ENCODE peak calls at places on chromosomes 3 and 15, in ten cellular contexts. M is CD4-positive, CD25-positive, alpha-beta regulatory T cell; B is ovary; Q is neuronal stem cell; S is astrocyte; W is GM23338; G is left lung; O is stomach; X is dorsolateral prefrontal cortex; H is A549. L is an unnamed sample.

GRCh38 chr3:172520332-172520831 is 2.8 kb downstream of the TNFSF10 start:
- DNase-seq in H (no peak), M (no peak), S (peak), G (no peak), Q (no peak), X (no peak), B (no peak), W (no peak), O (no peak), L (no peak)

GRCh38 chr3:95612611-95613010 is 1201.8 kb upstream of the EPHA6 start:
- DNase-seq in B (no peak), X (no peak), O (no peak), S (no peak), W (no peak), Q (no peak), G (no peak), H (no peak), M (no peak), L (no peak)

GRCh38 chr15:101161656-101162055 is 90.2 kb downstream of the CHSY1 start:
- DNase-seq in G (no peak), H (no peak), W (no peak), O (no peak), Q (no peak), M (no peak), X (no peak), S (no peak), B (no peak), L (no peak)

GRCh38 chr3:8970971-8971589 is 7.8 kb upstream of the RAD18 start:
- DNase-seq in O (peak), B (peak), W (peak), G (no peak), X (peak), Q (peak), H (peak), S (no peak), M (peak), L (no peak)

GRCh38 chr15:42576776-42577175 is 1.4 kb downstream of the STARD9 start:
- DNase-seq in Q (no peak), X (no peak), B (no peak), O (no peak), M (no peak), H (no peak), S (no peak), G (no peak), W (no peak), L (no peak)

GRCh38 chr3:179624471-179624870 is 19.9 kb downstream of the NDUFB5 start:
- DNase-seq in X (no peak), S (peak), W (no peak), Q (no peak), B (no peak), M (no peak), O (no peak), H (no peak), G (no peak), L (no peak)

GRCh38 chr3:142315083-142315482 is 89.7 kb upstream of the GK5 start:
- DNase-seq in H (no peak), M (no peak), G (no peak), O (no peak), S (peak), X (no peak), W (peak), Q (no peak), B (no peak), L (no peak)

GRCh38 chr3:157559401-157559800 is 56.2 kb upstream of the VEPH1 start:
- DNase-seq in O (no peak), G (no peak), X (no peak), Q (no peak), M (no peak), W (no peak), B (no peak), S (peak), H (no peak), L (no peak)

GRCh38 chr15:62297933-62298332 is 132.8 kb upstream of the C2CD4B start:
- DNase-seq in X (no peak), H (no peak), G (no peak), W (no peak), M (no peak), S (no peak), O (no peak), Q (no peak), B (no peak), L (no peak)

GRCh38 chr3:184003187-184003967 is 14.3 kb downstream of the ABCC5 start:
- DNase-seq in H (no peak), O (no peak), X (no peak), B (no peak), G (no peak), M (no peak), Q (no peak), W (no peak), S (peak), L (no peak)

GRCh38 chr3:100260081-100260684 is 609 bp upstream of the TBC1D23 start:
- DNase-seq in X (no peak), B (peak), W (peak), G (peak), Q (peak), S (peak), M (no peak), H (no peak), O (no peak), L (no peak)

GRCh38 chr15:57922780-57923179 is 142.7 kb downstream of the ALDH1A2 start:
- DNase-seq in G (peak), O (peak), M (no peak), H (no peak), W (no peak), Q (no peak), S (no peak), X (no peak), B (peak), L (no peak)

GRCh38 chr3:53820756-53821580 is 25.3 kb downstream of the CHDH start:
- DNase-seq in O (peak), Q (no peak), G (no peak), W (no peak), H (no peak), X (no peak), S (no peak), B (no peak), M (no peak), L (no peak)

GRCh38 chr3:72234394-72234793 is 449.4 kb upstream of the PROK2 start:
- DNase-seq in W (no peak), O (no peak), M (no peak), G (no peak), S (peak), Q (no peak), X (no peak), B (peak), H (no peak), L (no peak)

GRCh38 chr3:30286007-30286669 is 320.3 kb upstream of the TGFBR2 start:
- DNase-seq in M (no peak), Q (no peak), W (no peak), B (peak), X (no peak), H (peak), S (peak), O (peak), G (peak), L (no peak)

GRCh38 chr3:178476886-178477285 is 59.4 kb upstream of the KCNMB2 start:
- DNase-seq in B (no peak), Q (no peak), O (no peak), G (no peak), M (no peak), H (no peak), X (no peak), S (no peak), W (no peak), L (no peak)

GRCh38 chr3:5332270-5332956 is 144.9 kb downstream of the EDEM1 start:
- DNase-seq in B (no peak), W (no peak), Q (no peak), M (no peak), H (no peak), G (no peak), X (no peak), S (no peak), O (no peak), L (peak)

GRCh38 chr15:81388431-81388760 is 14.4 kb upstream of the TMC3 start:
- DNase-seq in M (no peak), O (no peak), B (no peak), W (no peak), X (no peak), H (no peak), Q (no peak), S (no peak), G (no peak), L (no peak)

GRCh38 chr3:2589336-2589969 is 490.8 kb downstream of the CNTN4 start:
- DNase-seq in M (no peak), H (no peak), S (no peak), Q (no peak), B (no peak), G (no peak), O (no peak), X (no peak), W (no peak), L (no peak)

GRCh38 chr15:48940508-48940907 is 23.2 kb downstream of the SHC4 start:
- DNase-seq in O (no peak), M (no peak), X (no peak), G (no peak), S (peak), Q (no peak), W (no peak), H (no peak), B (no peak), L (no peak)

GRCh38 chr3:132351222-132351806 is 34.1 kb downstream of the ACP3 start:
- DNase-seq in H (no peak), Q (no peak), X (no peak), W (peak), S (no peak), O (no peak), B (no peak), G (no peak), M (no peak), L (no peak)

GRCh38 chr15:43977072-43977884 is 150.5 kb downstream of the WDR76 start:
- DNase-seq in X (no peak), H (no peak), O (no peak), W (peak), S (no peak), Q (no peak), B (no peak), G (no peak), M (peak), L (no peak)

GRCh38 chr3:4398906-4399305 is 68.2 kb downstream of the SUMF1 start:
- DNase-seq in W (no peak), X (no peak), B (no peak), H (no peak), O (no peak), G (no peak), Q (no peak), M (no peak), S (no peak), L (no peak)

GRCh38 chr3:18809640-18810305 is 338.5 kb upstream of the KCNH8 start:
- DNase-seq in O (no peak), G (no peak), H (no peak), M (no peak), Q (no peak), B (no peak), X (no peak), W (no peak), S (no peak), L (no peak)

GRCh38 chr15:90024406-90024805 is 23.3 kb downstream of the ZNF710 start:
- DNase-seq in M (no peak), Q (no peak), B (no peak), S (no peak), X (no peak), O (no peak), H (no peak), G (peak), W (no peak), L (no peak)

GRCh38 chr3:146131616-146132410 is 29.2 kb downstream of the PLOD2 start:
- DNase-seq in S (peak), G (no peak), X (no peak), B (no peak), W (no peak), Q (no peak), O (no peak), H (no peak), M (no peak), L (no peak)

GRCh38 chr3:43323541-43323940 is 37.2 kb downstream of the SNRK start:
- DNase-seq in O (no peak), Q (no peak), W (no peak), B (no peak), S (no peak), G (no peak), X (no peak), M (no peak), H (no peak), L (no peak)

GRCh38 chr15:53307952-53308624 is 451.4 kb downstream of the WDR72 start:
- DNase-seq in G (no peak), M (no peak), O (no peak), H (peak), B (no peak), X (no peak), S (no peak), W (peak), Q (no peak), L (no peak)

GRCh38 chr3:141460097-141460704 is 26.6 kb upstream of the RASA2 start:
- DNase-seq in S (peak), O (peak), B (peak), M (peak), X (peak), Q (peak), W (peak), H (peak), G (peak), L (no peak)

GRCh38 chr3:118948146-118948545 is 86.5 kb downstream of the IGSF11 start:
- DNase-seq in B (no peak), G (no peak), S (no peak), Q (no peak), X (no peak), H (no peak), O (no peak), W (no peak), M (no peak), L (no peak)

GRCh38 chr15:26013946-26014345 is 150.8 kb upstream of the ATP10A start:
- DNase-seq in M (no peak), G (no peak), X (no peak), O (no peak), H (no peak), W (peak), S (no peak), Q (no peak), B (no peak), L (no peak)

GRCh38 chr3:9019244-9019961 is 56.1 kb upstream of the RAD18 start:
- DNase-seq in S (no peak), W (no peak), G (no peak), O (peak), Q (no peak), M (no peak), H (no peak), X (no peak), B (no peak), L (no peak)

GRCh38 chr15:68419301-68420175 is 12.4 kb downstream of the ITGA11 start:
- DNase-seq in B (no peak), M (no peak), Q (no peak), G (no peak), O (no peak), H (no peak), W (no peak), X (no peak), S (no peak), L (no peak)

GRCh38 chr15:90318591-90318990 is 33.5 kb upstream of the ZNF774 start:
- DNase-seq in M (no peak), H (no peak), X (no peak), S (no peak), G (no peak), W (no peak), O (no peak), B (no peak), Q (no peak), L (no peak)

GRCh38 chr3:127706785-127707351 is 34.1 kb downstream of the ABTB1 start:
- DNase-seq in W (no peak), G (peak), O (no peak), M (no peak), Q (no peak), H (no peak), B (no peak), X (no peak), S (no peak), L (no peak)

GRCh38 chr3:107241217-107241616 is 136.0 kb upstream of the CCDC54 start:
- DNase-seq in G (peak), X (no peak), W (peak), O (peak), B (peak), S (no peak), Q (peak), M (peak), H (peak), L (no peak)

GRCh38 chr3:69660631-69661030 is 78.6 kb upstream of the MITF start:
- DNase-seq in H (no peak), G (no peak), S (no peak), Q (no peak), M (no peak), B (no peak), O (no peak), W (no peak), X (no peak), L (no peak)

GRCh38 chr3:186258968-186259367 is 103.1 kb downstream of the DGKG start:
- DNase-seq in S (no peak), Q (no peak), M (no peak), B (no peak), W (peak), X (no peak), G (no peak), H (no peak), O (no peak), L (no peak)

DNA sequence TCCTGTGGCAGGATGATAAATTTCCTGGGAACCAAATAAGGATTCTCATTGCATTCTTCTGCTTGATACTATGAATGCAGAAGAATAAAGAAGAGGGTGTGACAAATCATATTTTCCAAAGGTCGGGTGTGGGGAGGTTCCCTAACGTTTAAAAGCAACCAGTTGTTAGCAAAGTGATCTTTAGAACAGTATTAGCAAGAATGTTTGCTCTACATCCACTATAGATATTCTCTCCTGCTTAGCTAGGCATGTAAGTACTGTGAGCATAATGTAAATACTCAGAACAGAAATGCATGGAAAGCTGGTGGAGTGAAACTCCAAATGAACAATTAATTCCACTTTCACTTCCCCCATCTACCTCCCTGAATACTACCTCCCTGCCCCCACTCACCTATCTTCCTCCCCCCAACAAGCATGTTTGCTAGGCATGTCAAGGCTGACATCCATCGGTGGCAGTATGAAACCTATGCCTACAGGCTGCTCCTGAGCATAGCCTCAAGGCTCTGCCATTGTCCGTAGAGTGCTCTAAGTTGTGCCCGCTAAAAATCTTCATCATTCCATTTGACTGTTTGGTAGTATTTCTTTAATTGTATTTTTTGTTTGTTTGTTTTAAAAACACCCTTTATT is 329.7 kb downstream of the TIGIT start:
- DNase-seq in H (no peak), X (no peak), O (no peak), Q (no peak), B (peak), M (no peak), W (no peak), G (no peak), S (no peak), L (no peak)
- H3K4me3 ChIP-seq in H (peak), X (peak), O (peak), Q (no peak), B (peak), M (no peak), W (no peak), G (peak), S (peak), L (no peak)

GRCh38 chr3:60651799-60652198 is 599.5 kb downstream of the FHIT start:
- DNase-seq in B (no peak), Q (no peak), W (no peak), O (no peak), X (no peak), M (no peak), H (no peak), G (no peak), S (peak), L (no peak)

GRCh38 chr3:60650171-60650570 is 601.1 kb downstream of the FHIT start:
- DNase-seq in H (no peak), X (no peak), W (no peak), O (no peak), M (no peak), S (peak), G (no peak), B (no peak), Q (no peak), L (no peak)

GRCh38 chr3:60641354-60641753 is 609.9 kb downstream of the FHIT start:
- DNase-seq in Q (no peak), O (no peak), G (no peak), M (no peak), W (no peak), H (no peak), S (no peak), B (no peak), X (no peak), L (no peak)

GRCh38 chr3:60645801-60646200 is 605.5 kb downstream of the FHIT start:
- DNase-seq in W (no peak), H (no peak), B (no peak), S (peak), G (no peak), X (no peak), M (no peak), Q (no peak), O (no peak), L (no peak)
- H3K4me3 ChIP-seq in W (no peak), H (no peak), B (no peak), S (no peak), G (no peak), X (no peak), M (no peak), Q (no peak), O (no peak), L (no peak)

GRCh38 chr3:188946837-188947236 is 224.9 kb upstream of the TPRG1 start:
- DNase-seq in M (no peak), H (no peak), X (no peak), G (peak), W (no peak), Q (no peak), S (peak), O (no peak), B (peak), L (no peak)
- H3K4me3 ChIP-seq in M (no peak), H (peak), X (peak), G (peak), W (peak), Q (peak), S (no peak), O (peak), B (peak), L (no peak)

GRCh38 chr3:149018247-149018646 is 26.9 kb downstream of the GYG1 start:
- DNase-seq in O (no peak), M (no peak), Q (no peak), S (peak), X (no peak), H (no peak), W (no peak), B (no peak), G (no peak), L (no peak)

GRCh38 chr3:149015383-149015782 is 24.0 kb downstream of the GYG1 start:
- DNase-seq in Q (no peak), M (no peak), S (no peak), B (no peak), X (no peak), H (no peak), W (no peak), O (no peak), G (no peak), L (no peak)

GRCh38 chr3:149019581-149019980 is 28.2 kb downstream of the GYG1 start:
- DNase-seq in X (no peak), H (no peak), S (no peak), O (no peak), B (no peak), Q (no peak), W (peak), G (no peak), M (no peak), L (no peak)

GRCh38 chr3:149016242-149016641 is 24.9 kb downstream of the GYG1 start:
- DNase-seq in O (no peak), G (no peak), S (no peak), X (no peak), B (no peak), H (no peak), M (no peak), W (no peak), Q (no peak), L (no peak)

DNA sequence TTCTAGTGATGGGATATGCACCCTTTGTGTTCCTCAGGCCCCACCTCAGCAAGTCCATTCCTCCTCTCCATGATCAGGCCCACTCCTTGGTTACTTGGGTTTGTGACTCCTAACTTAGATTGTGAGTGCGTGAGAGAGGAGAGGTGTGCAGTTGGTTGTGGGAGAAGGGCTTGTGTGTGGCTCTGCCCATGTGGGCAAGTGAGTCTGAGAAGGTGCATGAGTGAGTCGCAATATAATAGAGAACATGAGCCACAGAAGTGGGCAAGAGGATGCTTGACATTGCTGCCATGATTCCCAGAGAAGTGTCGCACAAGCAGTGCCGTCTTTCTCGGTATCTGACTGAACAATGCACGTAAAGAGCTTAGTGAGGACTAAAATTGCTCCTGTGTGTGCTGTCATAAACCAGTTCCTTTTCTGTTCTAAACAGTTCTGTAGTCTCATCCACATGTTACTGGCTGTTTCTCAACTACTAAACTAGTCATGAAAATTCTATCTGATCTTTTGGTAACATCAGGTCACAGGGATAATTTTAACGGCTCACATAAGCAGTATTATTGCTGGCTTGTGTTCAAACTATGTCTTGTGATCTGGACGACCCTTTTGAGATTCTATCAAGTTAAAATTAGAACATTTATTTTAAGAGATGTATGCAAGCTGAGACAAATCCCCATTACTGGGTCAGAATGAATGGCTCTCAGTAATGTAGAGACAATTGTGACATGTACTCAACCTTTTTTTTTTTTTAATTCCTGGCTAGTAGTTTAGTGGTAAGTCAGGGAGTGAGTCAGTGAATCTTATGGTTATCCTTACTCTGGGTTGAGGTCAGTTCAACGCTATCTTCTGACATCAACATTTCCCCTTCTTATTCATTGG is 25.6 kb downstream of the GYG1 start:
- DNase-seq in X (no peak), M (no peak), G (no peak), B (no peak), H (no peak), W (no peak), O (no peak), Q (no peak), S (peak), L (no peak)
- H3K4me3 ChIP-seq in X (no peak), M (no peak), G (no peak), B (no peak), H (no peak), W (no peak), O (no peak), Q (no peak), S (peak), L (no peak)

L was measured in HL-60.